ENCODE peak calls at places on chromosomes 4 and X, in seven cellular contexts. S is AG09309, D is right atrium auricular region, O is nephron progenitor cell, R is pancreas, I is choroid plexus epithelial cell, Z is fibroblast of lung. H is an unnamed sample.

GRCh38 chr4:15479913-15480185 is 10.2 kb downstream of the CC2D2A start:
- DNase-seq in S (peak), R (no peak), Z (peak), O (no peak), D (no peak), I (peak), H (peak)

GRCh38 chrX:48960291-48960690 is 2.9 kb upstream of the OTUD5 start:
- DNase-seq in S (no peak), O (no peak), D (no peak), I (no peak), Z (no peak), R (no peak), H (no peak)

GRCh38 chrX:39491548-39492297 is 606.0 kb downstream of the BCOR start:
- DNase-seq in I (no peak), O (no peak), D (no peak), S (no peak), R (no peak), Z (no peak), H (no peak)

GRCh38 chr4:153787156-153787555 is 1.7 kb downstream of the SFRP2 start:
- DNase-seq in I (no peak), O (no peak), Z (no peak), R (no peak), D (no peak), S (no peak), H (no peak)

GRCh38 chr4:184439856-184440592 is 34.3 kb downstream of the IRF2 start:
- DNase-seq in R (peak), O (no peak), Z (peak), D (peak), S (peak), I (peak), H (peak)

GRCh38 chr4:31328921-31329320 is 608.8 kb downstream of the PCDH7 start:
- DNase-seq in O (no peak), I (no peak), D (no peak), S (peak), Z (peak), R (no peak), H (no peak)

GRCh38 chrX:1659664-1660461 is 45.0 kb downstream of the ASMT start:
- DNase-seq in O (no peak), Z (no peak), S (no peak), I (no peak), R (no peak), D (no peak), H (no peak)

GRCh38 chr4:74293558-74293957 is 14.7 kb upstream of the EPGN start:
- DNase-seq in I (no peak), O (no peak), S (no peak), R (no peak), Z (no peak), D (no peak), H (no peak)

GRCh38 chr4:9800878-9801277 is 19.4 kb downstream of the DRD5 start:
- DNase-seq in Z (no peak), R (no peak), O (no peak), I (no peak), D (no peak), S (no peak), H (no peak)

GRCh38 chr4:5708829-5709680 is 696 bp upstream of the EVC2 start:
- DNase-seq in O (peak), D (no peak), S (no peak), I (no peak), R (no peak), Z (peak), H (no peak)

GRCh38 chr4:104395219-104395618 is 99.5 kb downstream of the CXXC4 start:
- DNase-seq in O (no peak), Z (peak), S (no peak), R (no peak), D (no peak), I (no peak), H (peak)

GRCh38 chr4:8652181-8653078 is 59.9 kb downstream of the CPZ start:
- DNase-seq in Z (no peak), O (no peak), S (no peak), R (no peak), D (no peak), I (no peak), H (no peak)

GRCh38 chr4:36824682-36825081 is 419.9 kb upstream of the NWD2 start:
- DNase-seq in O (no peak), R (no peak), I (no peak), Z (no peak), D (no peak), S (no peak), H (no peak)
- TF ChIP-seq CTCF in O (no peak), R (no peak), I (no peak), Z (no peak), D (no peak), S (no peak), H (no peak)

DNA sequence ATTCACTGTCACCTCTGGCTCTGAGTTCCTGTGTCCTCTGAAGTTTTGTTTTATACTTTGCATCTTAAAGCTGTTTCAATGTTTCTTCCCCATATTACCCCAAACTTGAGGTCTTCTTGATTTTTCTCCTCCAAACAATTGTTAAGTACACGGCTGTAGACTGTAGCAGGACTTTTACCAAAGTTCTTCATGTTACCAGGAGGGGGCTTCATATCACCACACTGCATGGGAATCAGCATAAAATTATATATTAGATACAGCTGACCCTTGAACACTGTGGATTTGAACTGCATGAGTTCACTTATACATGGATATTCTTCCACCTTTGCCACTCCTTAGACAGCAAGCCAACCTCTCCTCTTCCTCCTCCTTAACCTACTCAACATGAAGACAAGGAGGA is 56.6 kb downstream of the SPATA18 start:
- DNase-seq in O (no peak), D (no peak), S (no peak), Z (no peak), I (peak), R (no peak), H (no peak)
- TF ChIP-seq CTCF in O (no peak), D (no peak), S (peak), Z (no peak), I (peak), R (no peak), H (peak)

GRCh38 chr4:17785858-17786257 is 4.4 kb upstream of the FAM184B start:
- DNase-seq in I (no peak), R (no peak), Z (no peak), O (no peak), S (no peak), D (no peak), H (no peak)
- TF ChIP-seq CTCF in I (no peak), R (no peak), Z (no peak), O (no peak), S (no peak), D (no peak), H (no peak)

GRCh38 chr4:139082750-139083532 is 67.4 kb downstream of the NOCT start:
- DNase-seq in Z (peak), S (peak), O (peak), D (peak), I (peak), R (peak), H (peak)

GRCh38 chr4:139084425-139085093 is 69.0 kb downstream of the NOCT start:
- DNase-seq in Z (no peak), O (peak), D (no peak), I (no peak), S (no peak), R (no peak), H (no peak)

GRCh38 chr4:139083533-139084424 is 68.2 kb downstream of the NOCT start:
- DNase-seq in D (peak), R (peak), I (peak), S (peak), O (peak), Z (peak), H (peak)

GRCh38 chr4:139085141-139085540 is 69.6 kb downstream of the NOCT start:
- DNase-seq in D (no peak), Z (peak), O (no peak), I (peak), R (no peak), S (no peak), H (peak)
- TF ChIP-seq CTCF in D (no peak), Z (peak), O (no peak), I (peak), R (no peak), S (no peak), H (peak)

DNA sequence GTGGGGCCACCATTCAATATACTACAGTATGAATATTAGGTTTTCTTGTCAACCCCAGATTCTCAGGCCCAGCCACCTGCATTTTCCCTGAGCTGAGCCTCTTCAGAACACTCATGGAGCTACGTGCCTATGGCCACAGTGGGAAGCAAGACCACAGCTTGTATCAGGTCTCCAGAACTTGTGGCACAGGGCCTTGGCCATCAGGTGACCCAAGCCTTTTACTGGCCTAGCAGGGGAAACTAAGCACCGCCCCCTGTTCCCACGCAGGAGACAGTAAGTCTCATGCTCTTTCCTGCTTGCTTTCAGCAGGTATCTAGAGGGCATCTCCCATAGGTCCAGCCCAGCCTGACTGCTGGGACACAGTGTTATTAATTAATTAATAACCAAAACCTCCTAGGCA is 138.4 kb upstream of the MAMLD1 start:
- DNase-seq in I (no peak), S (no peak), O (no peak), D (peak), Z (no peak), R (no peak), H (no peak)
- TF ChIP-seq CTCF in I (no peak), S (no peak), O (no peak), D (no peak), Z (no peak), R (no peak), H (no peak)

GRCh38 chr4:179492260-179492844 is 2050.1 kb upstream of the AGA start:
- DNase-seq in O (no peak), Z (no peak), D (no peak), R (no peak), I (no peak), S (no peak), H (no peak)
- TF ChIP-seq CTCF in O (no peak), Z (no peak), D (no peak), R (no peak), I (no peak), S (no peak), H (no peak)

DNA sequence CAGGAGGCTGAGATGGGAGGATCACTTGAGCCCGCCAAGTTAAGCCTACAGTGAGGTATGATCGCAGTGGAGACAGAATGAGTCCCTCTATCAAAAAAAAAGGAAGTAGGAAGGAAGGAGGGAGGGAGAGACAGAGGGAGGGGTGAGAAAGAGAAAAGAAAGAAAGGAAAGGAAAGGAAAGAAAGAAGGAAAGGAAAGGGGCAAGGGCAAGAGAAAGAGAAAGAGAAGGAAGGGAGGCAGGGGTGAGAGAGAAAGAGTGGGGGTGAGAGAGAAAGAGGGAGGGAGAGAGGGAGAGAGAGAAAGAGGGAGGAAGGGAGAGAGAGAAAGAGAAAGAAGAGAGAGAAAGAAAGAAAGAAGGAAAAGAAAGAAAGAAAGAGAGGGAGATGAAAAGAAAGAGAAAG is 13.2 kb downstream of the ELF2 start:
- DNase-seq in D (no peak), O (no peak), Z (no peak), I (no peak), S (no peak), R (no peak), H (no peak)
- TF ChIP-seq CTCF in D (no peak), O (no peak), Z (no peak), I (no peak), S (no peak), R (no peak), H (no peak)

H was measured in astrocyte of the spinal cord.